ENCODE peak calls at places on chromosomes 5 and 9, in five cellular contexts. U is HepG2, R is GM12878, G is K562, L is upper lobe of left lung. W is an unnamed sample.

GRCh38 chr9:90022474-90022873 is 417.7 kb downstream of the GADD45G start:
- ATAC-seq in U (no peak), R (no peak), G (peak; percentile 42), L (no peak), W (no peak)

GRCh38 chr5:173981362-173981761 is 7.6 kb upstream of the C5orf47 start:
- ATAC-seq in U (no peak), R (no peak), G (no peak), L (no peak), W (no peak)

GRCh38 chr9:124006448-124007156 is 5.0 kb upstream of the LHX2 start:
- ATAC-seq in U (no peak), R (peak; percentile 62), G (no peak), L (no peak), W (no peak)

GRCh38 chr5:67100301-67100700 is 96.3 kb downstream of the CD180 start:
- ATAC-seq in U (no peak), R (no peak), G (no peak), L (no peak), W (no peak)

GRCh38 chr5:91302958-91303357 is 80.2 kb downstream of the ARRDC3 start:
- ATAC-seq in U (no peak), R (no peak), G (no peak), L (no peak), W (no peak)

GRCh38 chr9:97479496-97480159 is 21.8 kb upstream of the TMOD1 start:
- ATAC-seq in U (no peak), R (no peak), G (no peak), L (no peak), W (no peak)

GRCh38 chr9:75181748-75182147 is 93.4 kb downstream of the OSTF1 start:
- ATAC-seq in U (no peak), R (no peak), G (peak; percentile 63), L (no peak), W (no peak)

GRCh38 chr5:160318409-160318808 is 6.0 kb upstream of the CCNJL start:
- ATAC-seq in U (no peak), R (no peak), G (no peak), L (no peak), W (no peak)

GRCh38 chr9:134597957-134598883 is 43.4 kb upstream of the COL5A1 start:
- ATAC-seq in U (peak; percentile 76), R (no peak), G (peak; percentile 59), L (no peak), W (no peak)

GRCh38 chr5:154593091-154593490 is 115.1 kb upstream of the HAND1 start:
- ATAC-seq in U (no peak), R (no peak), G (no peak), L (no peak), W (no peak)

GRCh38 chr5:59140133-59140532 is 557.3 kb downstream of the RAB3C start:
- ATAC-seq in U (no peak), R (no peak), G (no peak), L (no peak), W (no peak)

GRCh38 chr5:145076040-145076439 is 759.1 kb downstream of the PRELID2 start:
- ATAC-seq in U (no peak), R (no peak), G (no peak), L (no peak), W (no peak)

GRCh38 chr9:119009253-119009652 is 360.0 kb downstream of the BRINP1 start:
- ATAC-seq in U (no peak), R (peak; percentile 23), G (no peak), L (no peak), W (no peak)

GRCh38 chr9:136614967-136615623 is 47.6 kb upstream of the EGFL7 start:
- ATAC-seq in U (no peak), R (no peak), G (peak; percentile 45), L (no peak), W (no peak)

GRCh38 chr9:93057703-93058356 is 671 bp upstream of the SUSD3 start:
- ATAC-seq in U (peak; percentile 2), R (peak; percentile 27), G (peak; percentile 2), L (no peak), W (no peak)

GRCh38 chr5:157253547-157253946 is 12.4 kb upstream of the CYFIP2 start:
- ATAC-seq in U (peak; percentile 87), R (peak; percentile 82), G (peak; percentile 87), L (peak; percentile 91), W (peak; percentile 85)

GRCh38 chr9:11204521-11204920 is 591.7 kb upstream of the PTPRD start:
- ATAC-seq in U (no peak), R (no peak), G (no peak), L (no peak), W (no peak)

GRCh38 chr9:11194249-11194648 is 581.4 kb upstream of the PTPRD start:
- ATAC-seq in U (no peak), R (no peak), G (no peak), L (no peak), W (no peak)

GRCh38 chr9:11199335-11199734 is 586.5 kb upstream of the PTPRD start:
- ATAC-seq in U (no peak), R (no peak), G (no peak), L (no peak), W (no peak)
- TF ChIP-seq POLR2AphosphoS5 in U (no peak), R (no peak), G (no peak), L (no peak), W (no peak)

GRCh38 chr5:158838788-158839187 is 260.9 kb downstream of the EBF1 start:
- ATAC-seq in U (no peak), R (no peak), G (no peak), L (no peak), W (no peak)
- H3K27ac ChIP-seq in U (no peak overlapping the region), R (no peak overlapping the region), G (no peak overlapping the region), L (no peak overlapping the region), W (no peak overlapping the region)

GRCh38 chr9:7490317-7491108 is 309.1 kb downstream of the DMAC1 start:
- ATAC-seq in U (no peak), R (no peak), G (no peak), L (no peak), W (no peak)

GRCh38 chr9:7491641-7492040 is 307.9 kb downstream of the DMAC1 start:
- ATAC-seq in U (no peak), R (no peak), G (no peak), L (no peak), W (no peak)

DNA sequence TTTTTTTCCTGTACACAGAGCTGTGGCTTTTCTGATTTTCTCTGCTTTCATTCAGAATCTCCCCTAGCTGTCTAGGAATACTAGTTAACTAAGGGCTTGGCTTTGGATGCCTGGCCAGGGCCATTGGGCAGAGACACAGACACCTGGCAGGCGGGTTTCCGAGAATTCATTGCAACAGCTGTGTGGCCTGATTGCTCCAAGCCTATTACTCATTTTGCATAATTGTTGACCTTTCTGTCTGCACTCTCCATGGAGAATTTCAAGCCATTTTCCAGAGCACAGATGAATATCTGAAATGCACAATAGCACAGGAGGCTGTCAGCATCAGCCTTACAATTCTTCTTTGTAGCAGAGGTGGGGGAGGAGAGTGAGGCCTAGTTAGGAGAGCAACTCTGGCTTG is 310.6 kb downstream of the DMAC1 start:
- ATAC-seq in U (no peak), R (no peak), G (no peak), L (no peak), W (no peak)
- TF ChIP-seq EP300 in U (no peak), R (no peak), G (no peak), L (no peak), W (no peak)

GRCh38 chr9:35920004-35920658 is 10.8 kb downstream of the SPAAR start:
- ATAC-seq in U (peak; percentile 92), R (no peak), G (no peak), L (no peak), W (no peak)
- TF ChIP-seq POLR2AphosphoS5 in U (no peak), R (no peak), G (no peak), L (no peak), W (no peak)

GRCh38 chr5:851553-851952 is 767 bp upstream of the ZDHHC11 start:
- ATAC-seq in U (no peak), R (no peak), G (no peak), L (no peak), W (no peak)
- H3K27ac ChIP-seq in U (no peak overlapping the region), R (no peak overlapping the region), G (no peak overlapping the region), L (no peak overlapping the region), W (no peak overlapping the region)

GRCh38 chr9:87492642-87493041 is 5.0 kb upstream of the DAPK1 start:
- ATAC-seq in U (no peak), R (no peak), G (no peak), L (no peak), W (no peak)
- TF ChIP-seq EP300 in U (no peak), R (no peak), G (no peak), L (no peak), W (no peak)

GRCh38 chr5:115460476-115460875 is 84.1 kb downstream of the FEM1C start:
- ATAC-seq in U (no peak), R (peak; percentile 74), G (no peak), L (peak; percentile 83), W (peak; percentile 51)
- TF ChIP-seq POLR2AphosphoS5 in U (no peak), R (no peak), G (no peak), L (peak; percentile 79), W (peak; percentile 35)

W was measured in gastroesophageal sphincter.